ENCODE peak calls at places on chromosomes 5 and 9, in nine cellular contexts. One of them, this sample, is unnamed.

GRCh38 chr9:121773286-121773953 is 122.0 kb downstream of the DAB2IP start:
- DNase-seq in prostate gland: no peak
- DNase-seq in HCT116: no peak
- DNase-seq in neural progenitor cell: no peak
- DNase-seq in NCI-H1694: no peak
- DNase-seq in naive thymus-derived CD4-positive, alpha-beta T cell: no peak
- DNase-seq in frontal cortex: no peak
- DNase-seq in NCI-H146: no peak
- DNase-seq in colonic mucosa: no peak
- DNase-seq in this sample: no peak

GRCh38 chr5:130871346-130872086 is 293.5 kb downstream of the HINT1 start:
- DNase-seq in NCI-H146: peak
- DNase-seq in frontal cortex: no peak
- DNase-seq in prostate gland: no peak
- DNase-seq in colonic mucosa: peak
- DNase-seq in HCT116: peak
- DNase-seq in neural progenitor cell: peak
- DNase-seq in naive thymus-derived CD4-positive, alpha-beta T cell: peak
- DNase-seq in NCI-H1694: no peak
- DNase-seq in this sample: no peak

GRCh38 chr9:1057910-1058309 is 7.8 kb downstream of the DMRT2 start:
- DNase-seq in colonic mucosa: no peak
- DNase-seq in prostate gland: no peak
- DNase-seq in frontal cortex: no peak
- DNase-seq in NCI-H146: no peak
- DNase-seq in naive thymus-derived CD4-positive, alpha-beta T cell: no peak
- DNase-seq in NCI-H1694: no peak
- DNase-seq in neural progenitor cell: no peak
- DNase-seq in HCT116: no peak
- DNase-seq in this sample: no peak

GRCh38 chr9:105406369-105406768 is 41.5 kb upstream of the FSD1L start:
- DNase-seq in frontal cortex: no peak
- DNase-seq in prostate gland: no peak
- DNase-seq in NCI-H1694: no peak
- DNase-seq in neural progenitor cell: no peak
- DNase-seq in NCI-H146: no peak
- DNase-seq in colonic mucosa: no peak
- DNase-seq in naive thymus-derived CD4-positive, alpha-beta T cell: no peak
- DNase-seq in HCT116: no peak
- DNase-seq in this sample: no peak

GRCh38 chr5:146731909-146732659 is 146.5 kb downstream of the PPP2R2B start:
- DNase-seq in neural progenitor cell: no peak
- DNase-seq in HCT116: peak
- DNase-seq in colonic mucosa: no peak
- DNase-seq in naive thymus-derived CD4-positive, alpha-beta T cell: no peak
- DNase-seq in NCI-H146: no peak
- DNase-seq in prostate gland: no peak
- DNase-seq in frontal cortex: no peak
- DNase-seq in NCI-H1694: no peak
- DNase-seq in this sample: no peak

GRCh38 chr5:124519396-124519795 is 227.0 kb downstream of the ZNF608 start:
- DNase-seq in colonic mucosa: no peak
- DNase-seq in NCI-H146: no peak
- DNase-seq in frontal cortex: no peak
- DNase-seq in neural progenitor cell: no peak
- DNase-seq in prostate gland: no peak
- DNase-seq in NCI-H1694: peak
- DNase-seq in naive thymus-derived CD4-positive, alpha-beta T cell: no peak
- DNase-seq in HCT116: no peak
- DNase-seq in this sample: no peak

GRCh38 chr5:89268460-89268859 is 385.5 kb upstream of the MEF2C start:
- DNase-seq in naive thymus-derived CD4-positive, alpha-beta T cell: no peak
- DNase-seq in prostate gland: no peak
- DNase-seq in HCT116: no peak
- DNase-seq in frontal cortex: no peak
- DNase-seq in NCI-H1694: no peak
- DNase-seq in colonic mucosa: no peak
- DNase-seq in neural progenitor cell: no peak
- DNase-seq in NCI-H146: no peak
- DNase-seq in this sample: no peak

GRCh38 chr9:113622600-113623400 is 159.3 kb downstream of the RGS3 start:
- DNase-seq in colonic mucosa: no peak
- DNase-seq in frontal cortex: no peak
- DNase-seq in HCT116: peak
- DNase-seq in NCI-H1694: no peak
- DNase-seq in NCI-H146: peak
- DNase-seq in neural progenitor cell: no peak
- DNase-seq in prostate gland: no peak
- DNase-seq in naive thymus-derived CD4-positive, alpha-beta T cell: no peak
- DNase-seq in this sample: no peak

GRCh38 chr9:130235558-130236435 is 29.8 kb upstream of the HMCN2 start:
- DNase-seq in NCI-H146: peak
- DNase-seq in frontal cortex: peak
- DNase-seq in prostate gland: peak
- DNase-seq in HCT116: no peak
- DNase-seq in colonic mucosa: peak
- DNase-seq in neural progenitor cell: peak
- DNase-seq in NCI-H1694: no peak
- DNase-seq in naive thymus-derived CD4-positive, alpha-beta T cell: peak
- DNase-seq in this sample: peak

GRCh38 chr9:134433101-134433500 is 106.8 kb downstream of the RXRA start:
- DNase-seq in NCI-H146: no peak
- DNase-seq in colonic mucosa: no peak
- DNase-seq in prostate gland: peak
- DNase-seq in HCT116: no peak
- DNase-seq in naive thymus-derived CD4-positive, alpha-beta T cell: no peak
- DNase-seq in frontal cortex: no peak
- DNase-seq in neural progenitor cell: no peak
- DNase-seq in NCI-H1694: no peak
- DNase-seq in this sample: no peak

GRCh38 chr5:139848508-139849100 is 53.0 kb downstream of the PSD2 start:
- DNase-seq in frontal cortex: peak
- DNase-seq in HCT116: no peak
- DNase-seq in NCI-H146: no peak
- DNase-seq in prostate gland: no peak
- DNase-seq in colonic mucosa: no peak
- DNase-seq in NCI-H1694: no peak
- DNase-seq in naive thymus-derived CD4-positive, alpha-beta T cell: no peak
- DNase-seq in neural progenitor cell: no peak
- DNase-seq in this sample: no peak

GRCh38 chr5:142817961-142818431 is 47.8 kb downstream of the ARHGAP26 start:
- DNase-seq in frontal cortex: no peak
- DNase-seq in HCT116: no peak
- DNase-seq in neural progenitor cell: no peak
- DNase-seq in naive thymus-derived CD4-positive, alpha-beta T cell: no peak
- DNase-seq in NCI-H1694: no peak
- DNase-seq in prostate gland: peak
- DNase-seq in NCI-H146: no peak
- DNase-seq in colonic mucosa: peak
- DNase-seq in this sample: no peak

GRCh38 chr9:13718539-13718938 is 439.0 kb upstream of the MPDZ start:
- DNase-seq in naive thymus-derived CD4-positive, alpha-beta T cell: no peak
- DNase-seq in frontal cortex: no peak
- DNase-seq in HCT116: no peak
- DNase-seq in neural progenitor cell: no peak
- DNase-seq in NCI-H146: no peak
- DNase-seq in prostate gland: no peak
- DNase-seq in colonic mucosa: no peak
- DNase-seq in NCI-H1694: no peak
- DNase-seq in this sample: no peak

GRCh38 chr9:137982132-137982666 is 104.6 kb downstream of the CACNA1B start:
- DNase-seq in prostate gland: no peak
- DNase-seq in NCI-H146: no peak
- DNase-seq in neural progenitor cell: no peak
- DNase-seq in NCI-H1694: no peak
- DNase-seq in colonic mucosa: no peak
- DNase-seq in naive thymus-derived CD4-positive, alpha-beta T cell: no peak
- DNase-seq in frontal cortex: no peak
- DNase-seq in HCT116: peak
- DNase-seq in this sample: no peak

GRCh38 chr9:125486576-125486975 is 220.4 kb downstream of the MAPKAP1 start:
- DNase-seq in HCT116: no peak
- DNase-seq in naive thymus-derived CD4-positive, alpha-beta T cell: no peak
- DNase-seq in NCI-H146: no peak
- DNase-seq in NCI-H1694: no peak
- DNase-seq in frontal cortex: no peak
- DNase-seq in colonic mucosa: no peak
- DNase-seq in neural progenitor cell: no peak
- DNase-seq in prostate gland: no peak
- DNase-seq in this sample: no peak

GRCh38 chr9:31587176-31587575 is 797.3 kb upstream of the ACO1 start:
- DNase-seq in prostate gland: no peak
- DNase-seq in NCI-H146: peak
- DNase-seq in NCI-H1694: no peak
- DNase-seq in naive thymus-derived CD4-positive, alpha-beta T cell: no peak
- DNase-seq in HCT116: no peak
- DNase-seq in colonic mucosa: no peak
- DNase-seq in frontal cortex: no peak
- DNase-seq in neural progenitor cell: no peak
- DNase-seq in this sample: no peak

GRCh38 chr9:79569814-79570448 is 1.8 kb upstream of the TLE4 start:
- DNase-seq in colonic mucosa: no peak
- DNase-seq in neural progenitor cell: no peak
- DNase-seq in prostate gland: no peak
- DNase-seq in HCT116: no peak
- DNase-seq in frontal cortex: no peak
- DNase-seq in NCI-H146: no peak
- DNase-seq in NCI-H1694: no peak
- DNase-seq in naive thymus-derived CD4-positive, alpha-beta T cell: no peak
- DNase-seq in this sample: peak